ENCODE peak calls at places on chromosomes 5 and 9, in six cellular contexts. One of them, this sample, is unnamed.
A peak's percentile ranks its signal among the peaks of the same experiment; 100 is the strongest.

GRCh38 chr5:175573493-175574269 is 84.2 kb upstream of the HRH2 start:
- DNase-seq in tibial artery: no peak
- DNase-seq in CD4-positive, alpha-beta T cell: no peak
- DNase-seq in foreskin fibroblast: no peak
- DNase-seq in fibroblast of mammary gland: no peak
- DNase-seq in HFF-Myc: no peak
- DNase-seq in this sample: no peak

GRCh38 chr5:111853748-111854147 is 96.8 kb upstream of the NREP start:
- DNase-seq in tibial artery: no peak
- DNase-seq in CD4-positive, alpha-beta T cell: no peak
- DNase-seq in foreskin fibroblast: peak; percentile 81
- DNase-seq in fibroblast of mammary gland: peak; percentile 40
- DNase-seq in HFF-Myc: peak; percentile 54
- DNase-seq in this sample: peak; percentile 62

GRCh38 chr5:121982500-121983261 is 20.9 kb downstream of the SRFBP1 start:
- DNase-seq in tibial artery: no peak
- DNase-seq in CD4-positive, alpha-beta T cell: no peak
- DNase-seq in foreskin fibroblast: no peak
- DNase-seq in fibroblast of mammary gland: peak; percentile 24
- DNase-seq in HFF-Myc: no peak
- DNase-seq in this sample: peak; percentile 19

GRCh38 chr5:113005454-113005853 is 28.9 kb downstream of the DCP2 start:
- DNase-seq in tibial artery: no peak
- DNase-seq in CD4-positive, alpha-beta T cell: no peak
- DNase-seq in foreskin fibroblast: peak; percentile 22
- DNase-seq in fibroblast of mammary gland: peak; percentile 51
- DNase-seq in HFF-Myc: no peak
- DNase-seq in this sample: peak; percentile 67

GRCh38 chr5:119070578-119070827 is 384 bp upstream of the DMXL1 start:
- DNase-seq in tibial artery: peak; percentile 91
- DNase-seq in CD4-positive, alpha-beta T cell: no peak
- DNase-seq in foreskin fibroblast: no peak
- DNase-seq in fibroblast of mammary gland: no peak
- DNase-seq in HFF-Myc: no peak
- DNase-seq in this sample: no peak

GRCh38 chr5:159424123-159424522 is 93.8 kb upstream of the IL12B start:
- DNase-seq in tibial artery: no peak
- DNase-seq in CD4-positive, alpha-beta T cell: no peak
- DNase-seq in foreskin fibroblast: no peak
- DNase-seq in fibroblast of mammary gland: no peak
- DNase-seq in HFF-Myc: no peak
- DNase-seq in this sample: no peak

GRCh38 chr9:137723396-137724113 is 104.8 kb downstream of the EHMT1 start:
- DNase-seq in tibial artery: no peak
- DNase-seq in CD4-positive, alpha-beta T cell: peak; percentile 15
- DNase-seq in foreskin fibroblast: no peak
- DNase-seq in fibroblast of mammary gland: no peak
- DNase-seq in HFF-Myc: no peak
- DNase-seq in this sample: no peak

GRCh38 chr5:39427225-39427624 is 2.4 kb upstream of the DAB2 start:
- DNase-seq in tibial artery: no peak
- DNase-seq in CD4-positive, alpha-beta T cell: no peak
- DNase-seq in foreskin fibroblast: peak; percentile 65
- DNase-seq in fibroblast of mammary gland: no peak
- DNase-seq in HFF-Myc: no peak
- DNase-seq in this sample: peak; percentile 66

GRCh38 chr9:134722120-134722701 is 80.6 kb downstream of the COL5A1 start:
- DNase-seq in tibial artery: no peak
- DNase-seq in CD4-positive, alpha-beta T cell: no peak
- DNase-seq in foreskin fibroblast: no peak
- DNase-seq in fibroblast of mammary gland: no peak
- DNase-seq in HFF-Myc: no peak
- DNase-seq in this sample: no peak

GRCh38 chr9:97811534-97812246 is 41.3 kb upstream of the FOXE1 start:
- DNase-seq in tibial artery: no peak
- DNase-seq in CD4-positive, alpha-beta T cell: no peak
- DNase-seq in foreskin fibroblast: peak; percentile 26
- DNase-seq in fibroblast of mammary gland: peak; percentile 30
- DNase-seq in HFF-Myc: peak; percentile 41
- DNase-seq in this sample: peak; percentile 63

GRCh38 chr5:116738270-116738947 is 163.8 kb upstream of the SEMA6A start:
- DNase-seq in tibial artery: no peak
- DNase-seq in CD4-positive, alpha-beta T cell: no peak
- DNase-seq in foreskin fibroblast: no peak
- DNase-seq in fibroblast of mammary gland: no peak
- DNase-seq in HFF-Myc: no peak
- DNase-seq in this sample: no peak

DNA sequence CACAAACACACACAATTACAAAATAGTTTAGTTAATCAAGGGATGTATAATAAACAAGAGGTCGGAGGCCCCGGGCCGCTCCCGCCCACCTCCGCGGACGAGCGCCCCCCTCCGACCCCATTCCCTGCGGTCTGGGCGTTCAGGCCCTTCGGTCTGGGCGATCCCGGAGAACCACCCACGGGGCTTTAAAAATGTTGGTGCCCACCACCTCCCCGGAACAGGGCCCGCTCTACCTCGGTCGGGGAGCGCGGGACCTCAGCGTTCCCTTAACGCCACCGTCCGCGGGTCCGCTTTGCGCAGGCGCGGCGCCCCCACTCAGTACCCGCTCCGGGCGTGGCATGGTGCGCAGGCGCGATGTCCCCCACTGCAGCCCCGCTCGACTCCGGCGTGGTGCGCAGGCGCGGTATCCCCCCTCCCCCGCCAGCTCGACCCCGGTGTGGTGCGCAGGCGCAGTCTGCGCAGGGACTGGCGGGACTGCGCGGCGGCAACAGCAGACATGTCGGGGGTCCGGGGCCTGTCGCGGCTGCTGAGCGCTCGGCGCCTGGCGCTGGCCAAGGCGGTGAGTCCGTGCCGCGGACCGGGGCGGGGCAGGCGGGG is at the start of the genes CCDC127 and SDHA:
- DNase-seq in tibial artery: peak; percentile 95
- DNase-seq in CD4-positive, alpha-beta T cell: peak; percentile 99
- DNase-seq in foreskin fibroblast: peak; percentile 98
- DNase-seq in fibroblast of mammary gland: peak; percentile 83
- DNase-seq in HFF-Myc: peak; percentile 56
- DNase-seq in this sample: peak; percentile 86
- TF ChIP-seq CTCF in tibial artery: peak; percentile 18
- TF ChIP-seq CTCF in CD4-positive, alpha-beta T cell: peak; percentile 30
- TF ChIP-seq CTCF in foreskin fibroblast: peak; percentile 40
- TF ChIP-seq CTCF in fibroblast of mammary gland: peak; percentile 19
- TF ChIP-seq CTCF in HFF-Myc: peak; percentile 32
- TF ChIP-seq CTCF in this sample: peak; percentile 48

GRCh38 chr9:129550199-129550839 is 70.6 kb downstream of the C9orf50 start:
- DNase-seq in tibial artery: peak; percentile 82
- DNase-seq in CD4-positive, alpha-beta T cell: no peak
- DNase-seq in foreskin fibroblast: peak; percentile 87
- DNase-seq in fibroblast of mammary gland: peak; percentile 49
- DNase-seq in HFF-Myc: no peak
- DNase-seq in this sample: peak; percentile 70

GRCh38 chr9:129547869-129548570 is 72.9 kb downstream of the C9orf50 start:
- DNase-seq in tibial artery: no peak
- DNase-seq in CD4-positive, alpha-beta T cell: no peak
- DNase-seq in foreskin fibroblast: no peak
- DNase-seq in fibroblast of mammary gland: no peak
- DNase-seq in HFF-Myc: no peak
- DNase-seq in this sample: no peak

GRCh38 chr9:129548571-129549135 is 72.2 kb downstream of the C9orf50 start:
- DNase-seq in tibial artery: peak; percentile 60
- DNase-seq in CD4-positive, alpha-beta T cell: no peak
- DNase-seq in foreskin fibroblast: peak; percentile 37
- DNase-seq in fibroblast of mammary gland: no peak
- DNase-seq in HFF-Myc: no peak
- DNase-seq in this sample: no peak

GRCh38 chr9:129549684-129550083 is 71.2 kb downstream of the C9orf50 start:
- DNase-seq in tibial artery: peak; percentile 54
- DNase-seq in CD4-positive, alpha-beta T cell: no peak
- DNase-seq in foreskin fibroblast: peak; percentile 77
- DNase-seq in fibroblast of mammary gland: peak; percentile 50
- DNase-seq in HFF-Myc: no peak
- DNase-seq in this sample: no peak

DNA sequence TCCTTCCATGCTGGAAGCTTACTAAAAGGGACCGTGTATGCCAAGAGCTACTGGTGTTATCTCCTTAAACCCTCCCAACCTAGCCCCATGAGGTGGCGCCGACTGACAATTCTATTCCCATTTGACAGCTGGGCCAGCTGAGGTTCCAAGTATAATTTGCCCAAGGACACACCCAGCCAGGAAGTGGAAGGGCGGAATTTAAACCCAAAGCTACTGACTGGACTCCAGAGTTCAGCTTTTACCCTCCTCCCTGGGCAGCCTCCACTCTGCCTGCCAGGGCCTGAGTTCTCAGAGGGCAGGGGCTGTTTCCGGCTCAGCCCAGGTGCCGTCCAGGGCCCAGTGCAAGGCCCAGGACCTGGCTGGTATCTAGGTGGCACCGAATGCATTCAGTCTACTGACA is 71.8 kb downstream of the C9orf50 start:
- DNase-seq in tibial artery: peak; percentile 38
- DNase-seq in CD4-positive, alpha-beta T cell: no peak
- DNase-seq in foreskin fibroblast: peak; percentile 24
- DNase-seq in fibroblast of mammary gland: peak; percentile 6
- DNase-seq in HFF-Myc: no peak
- DNase-seq in this sample: no peak
- TF ChIP-seq CTCF in tibial artery: no peak
- TF ChIP-seq CTCF in CD4-positive, alpha-beta T cell: no peak
- TF ChIP-seq CTCF in foreskin fibroblast: no peak
- TF ChIP-seq CTCF in fibroblast of mammary gland: no peak
- TF ChIP-seq CTCF in HFF-Myc: no peak
- TF ChIP-seq CTCF in this sample: no peak

GRCh38 chr9:132750668-132751067 is 80.4 kb downstream of the GTF3C4 start:
- DNase-seq in tibial artery: no peak
- DNase-seq in CD4-positive, alpha-beta T cell: no peak
- DNase-seq in foreskin fibroblast: no peak
- DNase-seq in fibroblast of mammary gland: no peak
- DNase-seq in HFF-Myc: no peak
- DNase-seq in this sample: no peak
- TF ChIP-seq CTCF in tibial artery: no peak
- TF ChIP-seq CTCF in CD4-positive, alpha-beta T cell: no peak
- TF ChIP-seq CTCF in foreskin fibroblast: no peak
- TF ChIP-seq CTCF in fibroblast of mammary gland: no peak
- TF ChIP-seq CTCF in HFF-Myc: no peak
- TF ChIP-seq CTCF in this sample: no peak

GRCh38 chr5:73434461-73434860 is 14.1 kb downstream of the FOXD1 start:
- DNase-seq in tibial artery: no peak
- DNase-seq in CD4-positive, alpha-beta T cell: no peak
- DNase-seq in foreskin fibroblast: no peak
- DNase-seq in fibroblast of mammary gland: no peak
- DNase-seq in HFF-Myc: no peak
- DNase-seq in this sample: no peak
- TF ChIP-seq CTCF in tibial artery: no peak
- TF ChIP-seq CTCF in CD4-positive, alpha-beta T cell: no peak
- TF ChIP-seq CTCF in foreskin fibroblast: no peak
- TF ChIP-seq CTCF in fibroblast of mammary gland: no peak
- TF ChIP-seq CTCF in HFF-Myc: no peak
- TF ChIP-seq CTCF in this sample: no peak

DNA sequence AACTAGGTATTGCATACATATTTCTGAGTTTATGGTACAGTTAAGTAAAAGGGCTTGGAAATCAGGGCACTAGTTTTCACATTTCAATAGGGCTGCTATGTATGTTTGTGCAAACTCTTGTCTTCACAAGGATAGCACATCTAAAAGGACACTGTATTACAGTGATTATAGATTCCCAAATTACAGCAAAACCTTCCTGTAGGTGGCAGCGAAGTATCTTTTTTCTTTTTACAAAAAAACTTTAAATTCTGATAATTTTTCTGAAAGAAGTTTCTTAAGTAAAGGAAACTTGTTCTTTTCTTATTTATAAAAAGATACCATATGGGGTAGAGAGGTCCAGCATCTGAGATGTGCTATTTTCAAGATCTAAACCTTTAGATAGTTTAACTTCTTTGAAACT is 337.8 kb downstream of the PTPRD start:
- DNase-seq in tibial artery: no peak
- DNase-seq in CD4-positive, alpha-beta T cell: no peak
- DNase-seq in foreskin fibroblast: no peak
- DNase-seq in fibroblast of mammary gland: peak; percentile 6
- DNase-seq in HFF-Myc: no peak
- DNase-seq in this sample: no peak
- TF ChIP-seq CTCF in tibial artery: peak; percentile 6
- TF ChIP-seq CTCF in CD4-positive, alpha-beta T cell: no peak
- TF ChIP-seq CTCF in foreskin fibroblast: no peak
- TF ChIP-seq CTCF in fibroblast of mammary gland: peak; percentile 21
- TF ChIP-seq CTCF in HFF-Myc: no peak
- TF ChIP-seq CTCF in this sample: no peak

GRCh38 chr5:178143246-178143645 is 10.4 kb downstream of the NHP2 start:
- DNase-seq in tibial artery: no peak
- DNase-seq in CD4-positive, alpha-beta T cell: no peak
- DNase-seq in foreskin fibroblast: no peak
- DNase-seq in fibroblast of mammary gland: no peak
- DNase-seq in HFF-Myc: no peak
- DNase-seq in this sample: no peak

GRCh38 chr5:178143901-178144300 is 9.8 kb downstream of the NHP2 start:
- DNase-seq in tibial artery: no peak
- DNase-seq in CD4-positive, alpha-beta T cell: no peak
- DNase-seq in foreskin fibroblast: peak; percentile 77
- DNase-seq in fibroblast of mammary gland: no peak
- DNase-seq in HFF-Myc: no peak
- DNase-seq in this sample: peak; percentile 59

GRCh38 chr5:178149199-178149932 is 4.3 kb downstream of the NHP2 start:
- DNase-seq in tibial artery: no peak
- DNase-seq in CD4-positive, alpha-beta T cell: no peak
- DNase-seq in foreskin fibroblast: peak; percentile 37
- DNase-seq in fibroblast of mammary gland: peak; percentile 33
- DNase-seq in HFF-Myc: no peak
- DNase-seq in this sample: peak; percentile 19

GRCh38 chr5:178147406-178147805 is 6.3 kb downstream of the NHP2 start:
- DNase-seq in tibial artery: no peak
- DNase-seq in CD4-positive, alpha-beta T cell: no peak
- DNase-seq in foreskin fibroblast: no peak
- DNase-seq in fibroblast of mammary gland: no peak
- DNase-seq in HFF-Myc: no peak
- DNase-seq in this sample: no peak

GRCh38 chr5:178145965-178146820 is 7.5 kb downstream of the NHP2 start:
- DNase-seq in tibial artery: no peak
- DNase-seq in CD4-positive, alpha-beta T cell: peak; percentile 72
- DNase-seq in foreskin fibroblast: peak; percentile 84
- DNase-seq in fibroblast of mammary gland: peak; percentile 43
- DNase-seq in HFF-Myc: no peak
- DNase-seq in this sample: peak; percentile 41
- TF ChIP-seq CTCF in tibial artery: peak; percentile 40
- TF ChIP-seq CTCF in CD4-positive, alpha-beta T cell: peak; percentile 78
- TF ChIP-seq CTCF in foreskin fibroblast: peak; percentile 80
- TF ChIP-seq CTCF in fibroblast of mammary gland: peak; percentile 67
- TF ChIP-seq CTCF in HFF-Myc: peak; percentile 78
- TF ChIP-seq CTCF in this sample: peak; percentile 57

GRCh38 chr5:73299017-73299630 is 126.1 kb downstream of the TMEM174 start:
- DNase-seq in tibial artery: no peak
- DNase-seq in CD4-positive, alpha-beta T cell: no peak
- DNase-seq in foreskin fibroblast: peak; percentile 72
- DNase-seq in fibroblast of mammary gland: no peak
- DNase-seq in HFF-Myc: no peak
- DNase-seq in this sample: no peak
- TF ChIP-seq CTCF in tibial artery: peak; percentile 13
- TF ChIP-seq CTCF in CD4-positive, alpha-beta T cell: no peak
- TF ChIP-seq CTCF in foreskin fibroblast: no peak
- TF ChIP-seq CTCF in fibroblast of mammary gland: no peak
- TF ChIP-seq CTCF in HFF-Myc: peak; percentile 5
- TF ChIP-seq CTCF in this sample: peak; percentile 41

This sample was measured in IMR-90.